ENCODE peak calls at places on chromosomes 1 and 21, in eight cellular contexts. One of them, this sample, is unnamed.

GRCh38 chr21:34846601-34847112 is 177.9 kb downstream of the CLIC6 start:
- DNase-seq in PC-3: peak; percentile 93
- DNase-seq in H54: no peak
- DNase-seq in NAMALWA: no peak
- DNase-seq in uterus: no peak
- DNase-seq in GM12892: no peak
- DNase-seq in GM03348: no peak
- DNase-seq in K562: no peak
- DNase-seq in this sample: no peak

GRCh38 chr1:31010081-31010989 is 55.2 kb downstream of the PUM1 start:
- DNase-seq in K562: no peak
- DNase-seq in GM12892: peak; percentile 4
- DNase-seq in NAMALWA: no peak
- DNase-seq in H54: no peak
- DNase-seq in PC-3: peak; percentile 11
- DNase-seq in GM03348: peak; percentile 28
- DNase-seq in uterus: no peak
- DNase-seq in this sample: no peak

GRCh38 chr1:234550341-234551031 is 59.5 kb downstream of the IRF2BP2 start:
- DNase-seq in PC-3: no peak
- DNase-seq in NAMALWA: no peak
- DNase-seq in GM12892: no peak
- DNase-seq in GM03348: no peak
- DNase-seq in K562: no peak
- DNase-seq in uterus: peak; percentile 10
- DNase-seq in H54: no peak
- DNase-seq in this sample: no peak

GRCh38 chr1:28159243-28159642 is 17.2 kb downstream of the PTAFR start:
- DNase-seq in NAMALWA: no peak
- DNase-seq in GM12892: no peak
- DNase-seq in uterus: no peak
- DNase-seq in GM03348: no peak
- DNase-seq in H54: no peak
- DNase-seq in K562: no peak
- DNase-seq in PC-3: no peak
- DNase-seq in this sample: no peak

GRCh38 chr1:27141266-27142003 is 13.5 kb downstream of the SLC9A1 start:
- DNase-seq in uterus: no peak
- DNase-seq in K562: no peak
- DNase-seq in NAMALWA: no peak
- DNase-seq in GM03348: no peak
- DNase-seq in PC-3: peak; percentile 98
- DNase-seq in GM12892: no peak
- DNase-seq in H54: no peak
- DNase-seq in this sample: no peak

GRCh38 chr1:244104309-244105060 is 53.4 kb downstream of the ZBTB18 start:
- DNase-seq in H54: peak; percentile 89
- DNase-seq in GM12892: no peak
- DNase-seq in NAMALWA: no peak
- DNase-seq in K562: no peak
- DNase-seq in uterus: no peak
- DNase-seq in GM03348: peak; percentile 95
- DNase-seq in PC-3: peak; percentile 84
- DNase-seq in this sample: no peak

GRCh38 chr1:40064797-40065492 is 24.4 kb downstream of the CAP1 start:
- DNase-seq in NAMALWA: peak; percentile 86
- DNase-seq in GM12892: no peak
- DNase-seq in uterus: no peak
- DNase-seq in GM03348: no peak
- DNase-seq in PC-3: no peak
- DNase-seq in H54: no peak
- DNase-seq in K562: no peak
- DNase-seq in this sample: no peak

GRCh38 chr1:26483980-26484379 is 11.7 kb downstream of the HMGN2 start:
- DNase-seq in uterus: no peak
- DNase-seq in NAMALWA: no peak
- DNase-seq in GM12892: no peak
- DNase-seq in PC-3: no peak
- DNase-seq in K562: no peak
- DNase-seq in GM03348: peak; percentile 35
- DNase-seq in H54: no peak
- DNase-seq in this sample: no peak

GRCh38 chr1:24052119-24052695 is 59.7 kb downstream of the MYOM3 start:
- DNase-seq in H54: no peak
- DNase-seq in NAMALWA: no peak
- DNase-seq in K562: no peak
- DNase-seq in GM03348: peak; percentile 56
- DNase-seq in uterus: no peak
- DNase-seq in PC-3: no peak
- DNase-seq in GM12892: no peak
- DNase-seq in this sample: no peak

GRCh38 chr1:62905309-62905708 is 121.4 kb downstream of the ATG4C start:
- DNase-seq in K562: no peak
- DNase-seq in H54: no peak
- DNase-seq in GM12892: no peak
- DNase-seq in uterus: no peak
- DNase-seq in PC-3: peak; percentile 35
- DNase-seq in GM03348: no peak
- DNase-seq in NAMALWA: no peak
- DNase-seq in this sample: no peak

GRCh38 chr1:28950449-28950848 is 36.1 kb downstream of the EPB41 start:
- DNase-seq in GM12892: no peak
- DNase-seq in uterus: no peak
- DNase-seq in H54: no peak
- DNase-seq in K562: no peak
- DNase-seq in PC-3: no peak
- DNase-seq in GM03348: no peak
- DNase-seq in NAMALWA: no peak
- DNase-seq in this sample: no peak

GRCh38 chr1:216390956-216391355 is 32.3 kb downstream of the USH2A start:
- DNase-seq in K562: no peak
- DNase-seq in GM12892: no peak
- DNase-seq in H54: no peak
- DNase-seq in PC-3: peak; percentile 53
- DNase-seq in GM03348: no peak
- DNase-seq in uterus: no peak
- DNase-seq in NAMALWA: no peak
- DNase-seq in this sample: no peak

GRCh38 chr1:58734630-58735029 is 34.8 kb upstream of the MYSM1 start:
- DNase-seq in NAMALWA: no peak
- DNase-seq in GM03348: no peak
- DNase-seq in uterus: no peak
- DNase-seq in K562: no peak
- DNase-seq in PC-3: no peak
- DNase-seq in GM12892: no peak
- DNase-seq in H54: no peak
- DNase-seq in this sample: no peak

This sample was measured in tibial nerve.